ENCODE peak calls at places on chromosomes 12 and 14, in four cellular contexts. R, Z, F and W are unnamed samples.

GRCh38 chr14:56846970-56847928 is 37.0 kb upstream of the OTX2 start:
- DNase-seq in R (no peak), Z (no peak), F (no peak), W (no peak)

GRCh38 chr14:52917732-52918131 is 33.1 kb downstream of the FERMT2 start:
- DNase-seq in R (no peak), Z (no peak), F (no peak), W (no peak)

GRCh38 chr14:96077983-96078686 is 39.0 kb downstream of the C14orf132 start:
- DNase-seq in R (no peak), Z (peak; percentile 35), F (no peak), W (no peak)

GRCh38 chr12:54051916-54052744 is 1.5 kb upstream of the HOXC4 start:
- DNase-seq in R (peak; percentile 68), Z (no peak), F (no peak), W (no peak)

GRCh38 chr12:66555113-66555512 is 123.8 kb downstream of the GRIP1 start:
- DNase-seq in R (no peak), Z (no peak), F (no peak), W (no peak)

GRCh38 chr14:74246561-74246960 is 7.3 kb downstream of the VSX2 start:
- DNase-seq in R (no peak), Z (no peak), F (no peak), W (no peak)

GRCh38 chr14:72786377-72787350 is 107.2 kb downstream of the DPF3 start:
- DNase-seq in R (no peak), Z (no peak), F (no peak), W (no peak)

GRCh38 chr14:70888681-70889175 is 18.5 kb upstream of the PCNX1 start:
- DNase-seq in R (no peak), Z (no peak), F (no peak), W (no peak)

GRCh38 chr14:59657769-59658168 is 81.2 kb upstream of the CCDC175 start:
- DNase-seq in R (no peak), Z (no peak), F (no peak), W (no peak)

GRCh38 chr12:3727877-3728632 is 24.9 kb downstream of the CRACR2A start:
- DNase-seq in R (no peak), Z (no peak), F (no peak), W (no peak)

GRCh38 chr12:103844296-103844695 is 3.3 kb upstream of the NT5DC3 start:
- DNase-seq in R (no peak), Z (no peak), F (no peak), W (no peak)

GRCh38 chr12:24860546-24860945 is 88.4 kb downstream of the BCAT1 start:
- DNase-seq in R (no peak), Z (no peak), F (no peak), W (no peak)

GRCh38 chr14:99612065-99612736 is 8.2 kb upstream of the CCDC85C start:
- DNase-seq in R (no peak), Z (no peak), F (no peak), W (no peak)

GRCh38 chr14:103349982-103350381 is 15.9 kb downstream of the EIF5 start:
- DNase-seq in R (no peak), Z (no peak), F (no peak), W (no peak)

GRCh38 chr14:103356151-103356766 is 22.2 kb downstream of the EIF5 start:
- DNase-seq in R (no peak), Z (no peak), F (no peak), W (no peak)

GRCh38 chr14:103348154-103348553 is 14.1 kb downstream of the EIF5 start:
- DNase-seq in R (no peak), Z (no peak), F (no peak), W (no peak)

GRCh38 chr14:103353391-103353790 is 19.4 kb downstream of the EIF5 start:
- DNase-seq in R (no peak), Z (no peak), F (no peak), W (no peak)

GRCh38 chr14:103354141-103354540 is 20.1 kb downstream of the EIF5 start:
- DNase-seq in R (no peak), Z (no peak), F (no peak), W (no peak)
- H3K27ac ChIP-seq in R (no peak overlapping the region), Z (no peak overlapping the region), F (no peak overlapping the region), W (no peak overlapping the region)

DNA sequence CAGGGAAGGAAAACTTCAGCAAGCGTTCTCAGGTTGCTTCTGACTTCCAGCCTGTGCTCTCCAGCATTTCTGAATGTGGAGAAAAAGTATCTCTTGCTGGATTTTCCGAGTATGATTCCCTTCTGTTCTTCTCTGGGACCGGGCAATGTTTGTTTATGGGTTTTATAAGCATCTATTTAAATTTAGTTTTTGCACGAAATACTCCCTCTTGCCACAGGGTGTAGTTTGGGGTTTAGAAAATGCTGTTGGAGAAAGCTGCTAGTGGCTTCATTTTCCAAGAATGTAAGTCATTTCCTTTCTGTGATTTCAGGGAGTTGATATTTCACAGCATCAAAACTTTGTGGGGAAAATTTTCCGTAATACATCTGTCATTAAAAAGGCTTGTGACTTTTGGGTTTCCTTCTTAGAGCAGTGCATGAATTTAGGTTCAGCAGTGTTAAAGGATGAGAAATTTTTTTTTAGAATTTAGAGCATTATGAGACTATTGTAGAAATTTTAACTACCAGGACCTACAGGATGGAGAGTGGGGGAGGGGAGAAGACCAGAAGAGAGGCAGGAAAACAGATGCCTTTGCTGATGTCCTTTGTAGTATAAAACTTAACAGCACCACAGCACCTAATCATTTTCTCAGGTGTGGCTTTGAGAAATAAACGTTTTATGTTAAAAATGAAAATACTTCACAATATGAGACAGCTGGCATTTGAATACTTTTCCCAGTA is 1.5 kb downstream of the FRMD6 start:
- DNase-seq in R (no peak), Z (no peak), F (peak; percentile 29), W (no peak)
- TF ChIP-seq CTCF in R (peak; percentile 54), Z (no peak), F (peak; percentile 20), W (no peak)

GRCh38 chr12:114414866-114415524 is 9.1 kb upstream of the TBX5 start:
- DNase-seq in R (no peak), Z (no peak), F (no peak), W (no peak)
- H3K27ac ChIP-seq in R (no peak overlapping the region), Z (no peak overlapping the region), F (no peak overlapping the region), W (peak overlapping the region; percentile 50)

DNA sequence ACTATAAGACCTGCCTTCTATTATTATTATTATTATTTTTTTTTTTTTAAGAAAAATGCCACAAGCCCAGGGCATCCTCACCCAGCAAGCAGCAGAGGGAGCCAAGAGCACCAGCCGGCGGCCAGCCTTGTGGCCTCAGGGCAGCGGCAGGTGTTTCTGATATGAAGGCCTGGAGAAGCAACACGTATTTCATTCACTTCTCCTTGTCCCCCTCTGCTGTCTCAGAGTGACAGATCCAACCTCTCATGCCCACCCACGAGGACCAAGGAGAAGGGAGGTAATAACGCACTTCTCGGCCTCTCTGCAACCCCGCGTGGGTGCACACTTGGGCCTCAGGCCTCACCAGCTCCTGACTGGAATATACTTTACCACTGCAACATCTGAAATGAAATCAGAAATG is 25.4 kb downstream of the CDC42BPB start:
- DNase-seq in R (no peak), Z (peak; percentile 59), F (peak; percentile 33), W (no peak)
- TF ChIP-seq CTCF in R (no peak), Z (no peak), F (peak; percentile 39), W (no peak)

GRCh38 chr14:90490727-90491050 is 93.9 kb downstream of the CALM1 start:
- DNase-seq in R (no peak), Z (no peak), F (no peak), W (no peak)

GRCh38 chr14:90489306-90489705 is 92.5 kb downstream of the CALM1 start:
- DNase-seq in R (no peak), Z (no peak), F (no peak), W (no peak)

GRCh38 chr14:90489916-90490726 is 93.3 kb downstream of the CALM1 start:
- DNase-seq in R (no peak), Z (no peak), F (no peak), W (no peak)

GRCh38 chr14:90491221-90491867 is 94.5 kb downstream of the CALM1 start:
- DNase-seq in R (peak; percentile 94), Z (no peak), F (no peak), W (no peak)

DNA sequence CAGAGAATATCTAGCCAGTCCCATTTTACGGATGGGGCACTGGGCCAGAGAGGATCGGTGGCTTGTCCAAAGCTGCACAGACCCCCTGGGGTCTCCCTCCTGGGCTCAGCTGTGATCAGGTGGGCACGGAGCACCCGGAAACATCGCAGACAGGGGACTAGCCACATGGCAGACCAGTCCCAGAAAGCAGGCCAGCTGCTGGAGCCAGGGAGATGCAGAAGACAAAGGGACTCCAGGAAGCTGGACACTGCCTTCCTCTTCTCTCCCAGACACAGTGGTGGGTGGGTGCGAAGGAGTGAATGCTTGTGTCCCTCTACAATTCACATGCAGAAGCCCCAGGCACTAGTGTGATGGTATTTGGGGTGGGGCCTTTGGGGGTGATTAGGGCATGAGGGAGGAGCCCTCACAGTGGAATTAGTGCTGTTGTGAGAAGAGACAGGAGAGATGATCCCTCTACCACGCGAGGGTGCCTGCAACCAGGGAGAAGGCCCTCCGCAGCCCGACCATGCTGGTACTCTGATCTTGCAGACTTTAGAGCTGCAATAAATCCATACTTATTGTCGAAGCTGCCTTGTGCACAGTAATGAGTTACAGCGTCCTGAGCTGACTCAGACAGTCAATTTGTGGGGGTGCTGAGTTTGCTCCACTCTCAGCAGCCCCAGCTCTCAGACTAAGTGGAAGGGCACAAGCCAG is 95.2 kb downstream of the CALM1 start:
- DNase-seq in R (peak; percentile 29), Z (no peak), F (no peak), W (no peak)
- H3K27ac ChIP-seq in R (peak overlapping the region; percentile 53), Z (no peak overlapping the region), F (no peak overlapping the region), W (no peak overlapping the region)